ENCODE peak calls at places on chromosome 7, in nine cellular contexts. One of them, this sample, is unnamed.
A peak's percentile ranks its signal among the peaks of the same experiment; 100 is the strongest.

GRCh38 chr7:138063400-138063799 is 12.9 kb upstream of the AKR1D1 start:
- DNase-seq in tibial artery: no peak
- DNase-seq in cardiac muscle cell: no peak
- DNase-seq in mucosa of descending colon: no peak
- DNase-seq in chondrocyte: no peak
- DNase-seq in CD4-positive, alpha-beta T cell: no peak
- DNase-seq in HL-60: no peak
- DNase-seq in spleen: no peak
- DNase-seq in suprapubic skin: no peak
- DNase-seq in this sample: no peak

GRCh38 chr7:35596061-35596460 is 98.9 kb downstream of the HERPUD2 start:
- DNase-seq in tibial artery: no peak
- DNase-seq in cardiac muscle cell: no peak
- DNase-seq in mucosa of descending colon: no peak
- DNase-seq in chondrocyte: no peak
- DNase-seq in CD4-positive, alpha-beta T cell: no peak
- DNase-seq in HL-60: no peak
- DNase-seq in spleen: no peak
- DNase-seq in suprapubic skin: no peak
- DNase-seq in this sample: no peak

GRCh38 chr7:86760236-86760635 is 116.5 kb downstream of the GRM3 start:
- DNase-seq in tibial artery: no peak
- DNase-seq in cardiac muscle cell: no peak
- DNase-seq in mucosa of descending colon: no peak
- DNase-seq in chondrocyte: no peak
- DNase-seq in CD4-positive, alpha-beta T cell: no peak
- DNase-seq in HL-60: no peak
- DNase-seq in spleen: no peak
- DNase-seq in suprapubic skin: no peak
- DNase-seq in this sample: no peak

GRCh38 chr7:137591444-137591843 is 247.9 kb upstream of the PTN start:
- DNase-seq in tibial artery: no peak
- DNase-seq in cardiac muscle cell: peak; percentile 38
- DNase-seq in mucosa of descending colon: no peak
- DNase-seq in chondrocyte: no peak
- DNase-seq in CD4-positive, alpha-beta T cell: no peak
- DNase-seq in HL-60: no peak
- DNase-seq in spleen: no peak
- DNase-seq in suprapubic skin: no peak
- DNase-seq in this sample: no peak

GRCh38 chr7:11539853-11540252 is 292.1 kb downstream of the THSD7A start:
- DNase-seq in tibial artery: no peak
- DNase-seq in cardiac muscle cell: no peak
- DNase-seq in mucosa of descending colon: no peak
- DNase-seq in chondrocyte: no peak
- DNase-seq in CD4-positive, alpha-beta T cell: no peak
- DNase-seq in HL-60: no peak
- DNase-seq in spleen: no peak
- DNase-seq in suprapubic skin: no peak
- DNase-seq in this sample: no peak

GRCh38 chr7:16880469-16881034 is 1.2 kb downstream of the AGR3 start:
- DNase-seq in tibial artery: no peak
- DNase-seq in cardiac muscle cell: no peak
- DNase-seq in mucosa of descending colon: peak; percentile 65
- DNase-seq in chondrocyte: no peak
- DNase-seq in CD4-positive, alpha-beta T cell: no peak
- DNase-seq in HL-60: no peak
- DNase-seq in spleen: no peak
- DNase-seq in suprapubic skin: no peak
- DNase-seq in this sample: no peak

GRCh38 chr7:30921951-30922401 is 10.3 kb downstream of the AQP1 start:
- DNase-seq in tibial artery: peak; percentile 19
- DNase-seq in cardiac muscle cell: no peak
- DNase-seq in mucosa of descending colon: no peak
- DNase-seq in chondrocyte: peak; percentile 86
- DNase-seq in CD4-positive, alpha-beta T cell: no peak
- DNase-seq in HL-60: no peak
- DNase-seq in spleen: peak; percentile 71
- DNase-seq in suprapubic skin: peak; percentile 46
- DNase-seq in this sample: peak; percentile 6

GRCh38 chr7:443279-443833 is 76.3 kb downstream of the PDGFA start:
- DNase-seq in tibial artery: no peak
- DNase-seq in cardiac muscle cell: no peak
- DNase-seq in mucosa of descending colon: no peak
- DNase-seq in chondrocyte: no peak
- DNase-seq in CD4-positive, alpha-beta T cell: no peak
- DNase-seq in HL-60: no peak
- DNase-seq in spleen: no peak
- DNase-seq in suprapubic skin: no peak
- DNase-seq in this sample: no peak

GRCh38 chr7:35722054-35722849 is 27.3 kb upstream of the HERPUD2 start:
- DNase-seq in tibial artery: no peak
- DNase-seq in cardiac muscle cell: no peak
- DNase-seq in mucosa of descending colon: no peak
- DNase-seq in chondrocyte: no peak
- DNase-seq in CD4-positive, alpha-beta T cell: no peak
- DNase-seq in HL-60: no peak
- DNase-seq in spleen: no peak
- DNase-seq in suprapubic skin: no peak
- DNase-seq in this sample: no peak

GRCh38 chr7:7177044-7177517 is 5.3 kb upstream of the C1GALT1 start:
- DNase-seq in tibial artery: no peak
- DNase-seq in cardiac muscle cell: no peak
- DNase-seq in mucosa of descending colon: no peak
- DNase-seq in chondrocyte: no peak
- DNase-seq in CD4-positive, alpha-beta T cell: no peak
- DNase-seq in HL-60: no peak
- DNase-seq in spleen: no peak
- DNase-seq in suprapubic skin: no peak
- DNase-seq in this sample: no peak

GRCh38 chr7:30888783-30889182 is 22.9 kb upstream of the AQP1 start:
- DNase-seq in tibial artery: peak; percentile 82
- DNase-seq in cardiac muscle cell: peak; percentile 39
- DNase-seq in mucosa of descending colon: no peak
- DNase-seq in chondrocyte: no peak
- DNase-seq in CD4-positive, alpha-beta T cell: no peak
- DNase-seq in HL-60: no peak
- DNase-seq in spleen: no peak
- DNase-seq in suprapubic skin: no peak
- DNase-seq in this sample: no peak

GRCh38 chr7:69670701-69671100 is 72.4 kb downstream of the AUTS2 start:
- DNase-seq in tibial artery: no peak
- DNase-seq in cardiac muscle cell: no peak
- DNase-seq in mucosa of descending colon: no peak
- DNase-seq in chondrocyte: no peak
- DNase-seq in CD4-positive, alpha-beta T cell: no peak
- DNase-seq in HL-60: no peak
- DNase-seq in spleen: no peak
- DNase-seq in suprapubic skin: no peak
- DNase-seq in this sample: no peak

GRCh38 chr7:41979834-41980307 is 257.1 kb downstream of the GLI3 start:
- DNase-seq in tibial artery: no peak
- DNase-seq in cardiac muscle cell: peak; percentile 57
- DNase-seq in mucosa of descending colon: peak; percentile 37
- DNase-seq in chondrocyte: no peak
- DNase-seq in CD4-positive, alpha-beta T cell: no peak
- DNase-seq in HL-60: no peak
- DNase-seq in spleen: no peak
- DNase-seq in suprapubic skin: no peak
- DNase-seq in this sample: no peak

GRCh38 chr7:134593530-134594392 is 44.9 kb downstream of the AKR1B15 start:
- DNase-seq in tibial artery: peak; percentile 79
- DNase-seq in cardiac muscle cell: peak; percentile 44
- DNase-seq in mucosa of descending colon: peak; percentile 38
- DNase-seq in chondrocyte: no peak
- DNase-seq in CD4-positive, alpha-beta T cell: no peak
- DNase-seq in HL-60: no peak
- DNase-seq in spleen: no peak
- DNase-seq in suprapubic skin: no peak
- DNase-seq in this sample: no peak

GRCh38 chr7:70834424-70834823 is 297.5 kb upstream of the GALNT17 start:
- DNase-seq in tibial artery: no peak
- DNase-seq in cardiac muscle cell: no peak
- DNase-seq in mucosa of descending colon: no peak
- DNase-seq in chondrocyte: no peak
- DNase-seq in CD4-positive, alpha-beta T cell: no peak
- DNase-seq in HL-60: no peak
- DNase-seq in spleen: no peak
- DNase-seq in suprapubic skin: no peak
- DNase-seq in this sample: no peak

GRCh38 chr7:466465-467191 is 53.0 kb downstream of the PDGFA start:
- DNase-seq in tibial artery: no peak
- DNase-seq in cardiac muscle cell: no peak
- DNase-seq in mucosa of descending colon: no peak
- DNase-seq in chondrocyte: peak; percentile 57
- DNase-seq in CD4-positive, alpha-beta T cell: no peak
- DNase-seq in HL-60: no peak
- DNase-seq in spleen: peak; percentile 17
- DNase-seq in suprapubic skin: peak; percentile 38
- DNase-seq in this sample: no peak

GRCh38 chr7:139732471-139733167 is 45.2 kb downstream of the HIPK2 start:
- DNase-seq in tibial artery: no peak
- DNase-seq in cardiac muscle cell: no peak
- DNase-seq in mucosa of descending colon: no peak
- DNase-seq in chondrocyte: no peak
- DNase-seq in CD4-positive, alpha-beta T cell: no peak
- DNase-seq in HL-60: no peak
- DNase-seq in spleen: no peak
- DNase-seq in suprapubic skin: no peak
- DNase-seq in this sample: no peak

GRCh38 chr7:56287429-56288138 is 171.4 kb upstream of the NUPR2 start:
- DNase-seq in tibial artery: no peak
- DNase-seq in cardiac muscle cell: no peak
- DNase-seq in mucosa of descending colon: peak; percentile 1
- DNase-seq in chondrocyte: no peak
- DNase-seq in CD4-positive, alpha-beta T cell: no peak
- DNase-seq in HL-60: no peak
- DNase-seq in spleen: peak; percentile 76
- DNase-seq in suprapubic skin: no peak
- DNase-seq in this sample: no peak

GRCh38 chr7:107969856-107970255 is 33.1 kb downstream of the LAMB1 start:
- DNase-seq in tibial artery: no peak
- DNase-seq in cardiac muscle cell: no peak
- DNase-seq in mucosa of descending colon: no peak
- DNase-seq in chondrocyte: no peak
- DNase-seq in CD4-positive, alpha-beta T cell: no peak
- DNase-seq in HL-60: no peak
- DNase-seq in spleen: no peak
- DNase-seq in suprapubic skin: no peak
- DNase-seq in this sample: no peak

GRCh38 chr7:135662123-135662372 is 266 bp upstream of the STMP1 start:
- DNase-seq in tibial artery: no peak
- DNase-seq in cardiac muscle cell: no peak
- DNase-seq in mucosa of descending colon: no peak
- DNase-seq in chondrocyte: no peak
- DNase-seq in CD4-positive, alpha-beta T cell: no peak
- DNase-seq in HL-60: no peak
- DNase-seq in spleen: no peak
- DNase-seq in suprapubic skin: no peak
- DNase-seq in this sample: no peak
- TF ChIP-seq CTCF in tibial artery: no peak
- TF ChIP-seq CTCF in cardiac muscle cell: no peak
- TF ChIP-seq CTCF in mucosa of descending colon: no peak
- TF ChIP-seq CTCF in chondrocyte: peak; percentile 84
- TF ChIP-seq CTCF in CD4-positive, alpha-beta T cell: peak; percentile 80
- TF ChIP-seq CTCF in HL-60: no peak
- TF ChIP-seq CTCF in spleen: no peak
- TF ChIP-seq CTCF in suprapubic skin: no peak
- TF ChIP-seq CTCF in this sample: no peak

GRCh38 chr7:54215424-54215823 is 326.8 kb upstream of the VSTM2A start:
- DNase-seq in tibial artery: no peak
- DNase-seq in cardiac muscle cell: no peak
- DNase-seq in mucosa of descending colon: no peak
- DNase-seq in chondrocyte: no peak
- DNase-seq in CD4-positive, alpha-beta T cell: no peak
- DNase-seq in HL-60: no peak
- DNase-seq in spleen: no peak
- DNase-seq in suprapubic skin: no peak
- DNase-seq in this sample: no peak
- TF ChIP-seq CTCF in tibial artery: no peak
- TF ChIP-seq CTCF in cardiac muscle cell: no peak
- TF ChIP-seq CTCF in mucosa of descending colon: no peak
- TF ChIP-seq CTCF in chondrocyte: no peak
- TF ChIP-seq CTCF in CD4-positive, alpha-beta T cell: no peak
- TF ChIP-seq CTCF in HL-60: no peak
- TF ChIP-seq CTCF in spleen: no peak
- TF ChIP-seq CTCF in suprapubic skin: no peak
- TF ChIP-seq CTCF in this sample: peak; percentile 40

GRCh38 chr7:158228986-158229385 is 358.6 kb downstream of the PTPRN2 start:
- DNase-seq in tibial artery: no peak
- DNase-seq in cardiac muscle cell: no peak
- DNase-seq in mucosa of descending colon: no peak
- DNase-seq in chondrocyte: peak; percentile 48
- DNase-seq in CD4-positive, alpha-beta T cell: no peak
- DNase-seq in HL-60: no peak
- DNase-seq in spleen: no peak
- DNase-seq in suprapubic skin: no peak
- DNase-seq in this sample: no peak

GRCh38 chr7:158227258-158227657 is 360.4 kb downstream of the PTPRN2 start:
- DNase-seq in tibial artery: no peak
- DNase-seq in cardiac muscle cell: no peak
- DNase-seq in mucosa of descending colon: no peak
- DNase-seq in chondrocyte: no peak
- DNase-seq in CD4-positive, alpha-beta T cell: no peak
- DNase-seq in HL-60: no peak
- DNase-seq in spleen: no peak
- DNase-seq in suprapubic skin: no peak
- DNase-seq in this sample: no peak

GRCh38 chr7:158229945-158230344 is 357.7 kb downstream of the PTPRN2 start:
- DNase-seq in tibial artery: no peak
- DNase-seq in cardiac muscle cell: no peak
- DNase-seq in mucosa of descending colon: no peak
- DNase-seq in chondrocyte: no peak
- DNase-seq in CD4-positive, alpha-beta T cell: no peak
- DNase-seq in HL-60: no peak
- DNase-seq in spleen: no peak
- DNase-seq in suprapubic skin: no peak
- DNase-seq in this sample: no peak

GRCh38 chr7:158228131-158228530 is 359.5 kb downstream of the PTPRN2 start:
- DNase-seq in tibial artery: no peak
- DNase-seq in cardiac muscle cell: no peak
- DNase-seq in mucosa of descending colon: no peak
- DNase-seq in chondrocyte: no peak
- DNase-seq in CD4-positive, alpha-beta T cell: no peak
- DNase-seq in HL-60: no peak
- DNase-seq in spleen: no peak
- DNase-seq in suprapubic skin: no peak
- DNase-seq in this sample: no peak
- TF ChIP-seq CTCF in tibial artery: no peak
- TF ChIP-seq CTCF in cardiac muscle cell: no peak
- TF ChIP-seq CTCF in mucosa of descending colon: no peak
- TF ChIP-seq CTCF in chondrocyte: no peak
- TF ChIP-seq CTCF in CD4-positive, alpha-beta T cell: no peak
- TF ChIP-seq CTCF in HL-60: no peak
- TF ChIP-seq CTCF in spleen: no peak
- TF ChIP-seq CTCF in suprapubic skin: no peak
- TF ChIP-seq CTCF in this sample: no peak

DNA sequence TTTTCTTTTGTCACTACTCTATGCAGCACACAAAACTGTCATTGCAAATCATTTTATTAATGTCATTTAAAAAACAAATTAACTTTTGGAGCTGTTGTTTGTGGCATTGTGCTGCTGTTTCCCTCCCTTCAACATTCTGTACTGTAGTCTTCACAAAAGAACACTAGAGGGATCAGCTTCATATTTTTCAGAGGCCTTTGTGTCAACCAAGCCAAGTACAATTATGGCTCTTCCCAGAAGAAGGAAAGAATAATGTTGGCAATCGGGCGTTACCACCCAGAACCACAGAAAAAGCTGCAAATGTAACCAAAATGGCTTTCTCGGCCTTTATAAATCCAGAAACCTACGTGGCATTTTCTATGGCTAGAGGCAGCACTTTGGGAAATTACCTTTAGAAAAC is 98.9 kb upstream of the COL1A2 start:
- DNase-seq in tibial artery: no peak
- DNase-seq in cardiac muscle cell: peak; percentile 38
- DNase-seq in mucosa of descending colon: no peak
- DNase-seq in chondrocyte: no peak
- DNase-seq in CD4-positive, alpha-beta T cell: no peak
- DNase-seq in HL-60: no peak
- DNase-seq in spleen: no peak
- DNase-seq in suprapubic skin: no peak
- DNase-seq in this sample: no peak
- TF ChIP-seq CTCF in tibial artery: peak; percentile 85
- TF ChIP-seq CTCF in cardiac muscle cell: peak; percentile 78
- TF ChIP-seq CTCF in mucosa of descending colon: no peak
- TF ChIP-seq CTCF in chondrocyte: peak; percentile 89
- TF ChIP-seq CTCF in CD4-positive, alpha-beta T cell: no peak
- TF ChIP-seq CTCF in HL-60: no peak
- TF ChIP-seq CTCF in spleen: peak; percentile 21
- TF ChIP-seq CTCF in suprapubic skin: peak; percentile 37
- TF ChIP-seq CTCF in this sample: no peak

This sample was measured in glutamatergic neuron.